ENCODE peak calls at places on chromosomes 11 and 22, in seven cellular contexts. One of them, this sample, is unnamed. For H3K36me3 and H3K4me1, the result is how much of the 10 kb centered on the place peaks cover.

GRCh38 chr11:33325456-33325855 is 68.3 kb downstream of the HIPK3 start:
- DNase-seq in psoas muscle: no peak
- DNase-seq in sigmoid colon: no peak
- DNase-seq in heart left ventricle: no peak
- DNase-seq in prostate gland: no peak
- DNase-seq in upper lobe of right lung: no peak
- DNase-seq in mucosa of descending colon: no peak
- DNase-seq in this sample: no peak

GRCh38 chr22:50686794-50687193 is 14.2 kb downstream of the SHANK3 start:
- DNase-seq in mucosa of descending colon: no peak
- DNase-seq in heart left ventricle: no peak
- DNase-seq in psoas muscle: no peak
- DNase-seq in sigmoid colon: no peak
- DNase-seq in prostate gland: no peak
- DNase-seq in upper lobe of right lung: no peak
- DNase-seq in this sample: no peak

GRCh38 chr11:78140392-78141077 is 1.1 kb upstream of the ALG8 start:
- DNase-seq in heart left ventricle: no peak
- DNase-seq in sigmoid colon: no peak
- DNase-seq in psoas muscle: no peak
- DNase-seq in mucosa of descending colon: no peak
- DNase-seq in prostate gland: no peak
- DNase-seq in upper lobe of right lung: no peak
- DNase-seq in this sample: no peak

GRCh38 chr11:61071880-61072279 is 30.4 kb upstream of the CD5 start:
- DNase-seq in psoas muscle: no peak
- DNase-seq in upper lobe of right lung: no peak
- DNase-seq in sigmoid colon: no peak
- DNase-seq in prostate gland: no peak
- DNase-seq in mucosa of descending colon: no peak
- DNase-seq in heart left ventricle: no peak
- DNase-seq in this sample: no peak

GRCh38 chr11:134654161-134654915 is 242.3 kb upstream of the B3GAT1 start:
- DNase-seq in heart left ventricle: no peak
- DNase-seq in psoas muscle: no peak
- DNase-seq in mucosa of descending colon: no peak
- DNase-seq in upper lobe of right lung: peak
- DNase-seq in sigmoid colon: peak
- DNase-seq in prostate gland: no peak
- DNase-seq in this sample: peak

GRCh38 chr11:117199061-117199915 is at the start of gene TAGLN:
- DNase-seq in prostate gland: peak
- DNase-seq in mucosa of descending colon: peak
- DNase-seq in psoas muscle: peak
- DNase-seq in sigmoid colon: peak
- DNase-seq in heart left ventricle: peak
- DNase-seq in upper lobe of right lung: peak
- DNase-seq in this sample: peak

GRCh38 chr22:25134028-25134427 is 65.6 kb upstream of the CRYBB3 start:
- DNase-seq in upper lobe of right lung: no peak
- DNase-seq in prostate gland: peak
- DNase-seq in psoas muscle: no peak
- DNase-seq in mucosa of descending colon: peak
- DNase-seq in sigmoid colon: peak
- DNase-seq in heart left ventricle: no peak
- DNase-seq in this sample: no peak

GRCh38 chr22:21009638-21010425 is 5.1 kb upstream of the P2RX6 start:
- DNase-seq in psoas muscle: no peak
- DNase-seq in heart left ventricle: no peak
- DNase-seq in mucosa of descending colon: peak
- DNase-seq in upper lobe of right lung: peak
- DNase-seq in prostate gland: peak
- DNase-seq in sigmoid colon: no peak
- DNase-seq in this sample: peak

GRCh38 chr11:33347490-33348125 is 90.4 kb downstream of the HIPK3 start:
- DNase-seq in mucosa of descending colon: no peak
- DNase-seq in psoas muscle: no peak
- DNase-seq in prostate gland: no peak
- DNase-seq in sigmoid colon: no peak
- DNase-seq in heart left ventricle: no peak
- DNase-seq in upper lobe of right lung: no peak
- DNase-seq in this sample: no peak

GRCh38 chr11:127451852-127452251 is 451.3 kb upstream of the KIRREL3 start:
- DNase-seq in upper lobe of right lung: no peak
- DNase-seq in psoas muscle: peak
- DNase-seq in prostate gland: no peak
- DNase-seq in sigmoid colon: peak
- DNase-seq in mucosa of descending colon: no peak
- DNase-seq in heart left ventricle: peak
- DNase-seq in this sample: no peak

GRCh38 chr22:44914026-44914721 is 95.6 kb downstream of the PHF21B start:
- DNase-seq in heart left ventricle: no peak
- DNase-seq in sigmoid colon: peak
- DNase-seq in prostate gland: no peak
- DNase-seq in mucosa of descending colon: no peak
- DNase-seq in psoas muscle: no peak
- DNase-seq in upper lobe of right lung: peak
- DNase-seq in this sample: peak

GRCh38 chr11:47506363-47506762 is 46.6 kb downstream of the CELF1 start:
- DNase-seq in psoas muscle: no peak
- DNase-seq in sigmoid colon: no peak
- DNase-seq in upper lobe of right lung: no peak
- DNase-seq in prostate gland: no peak
- DNase-seq in heart left ventricle: no peak
- DNase-seq in mucosa of descending colon: no peak
- DNase-seq in this sample: no peak
- H3K36me3 ChIP-seq in psoas muscle: under half
- H3K36me3 ChIP-seq in sigmoid colon: under half
- H3K36me3 ChIP-seq in upper lobe of right lung: under half
- H3K36me3 ChIP-seq in prostate gland: under half
- H3K36me3 ChIP-seq in heart left ventricle: under half
- H3K36me3 ChIP-seq in mucosa of descending colon: under half
- H3K36me3 ChIP-seq in this sample: under half

GRCh38 chr11:65890324-65891179 is at the start of gene CCDC85B:
- DNase-seq in mucosa of descending colon: peak
- DNase-seq in heart left ventricle: peak
- DNase-seq in prostate gland: peak
- DNase-seq in psoas muscle: peak
- DNase-seq in sigmoid colon: peak
- DNase-seq in upper lobe of right lung: peak
- DNase-seq in this sample: peak
- H3K4me1 ChIP-seq in mucosa of descending colon: under half
- H3K4me1 ChIP-seq in heart left ventricle: half or more
- H3K4me1 ChIP-seq in prostate gland: under half
- H3K4me1 ChIP-seq in psoas muscle: under half
- H3K4me1 ChIP-seq in sigmoid colon: under half
- H3K4me1 ChIP-seq in upper lobe of right lung: half or more
- H3K4me1 ChIP-seq in this sample: under half

GRCh38 chr11:118646393-118646792 is 33.1 kb downstream of the TREH start:
- DNase-seq in prostate gland: no peak
- DNase-seq in heart left ventricle: no peak
- DNase-seq in sigmoid colon: peak
- DNase-seq in mucosa of descending colon: no peak
- DNase-seq in psoas muscle: no peak
- DNase-seq in upper lobe of right lung: no peak
- DNase-seq in this sample: peak

GRCh38 chr11:118644496-118644895 is 35.0 kb downstream of the TREH start:
- DNase-seq in prostate gland: no peak
- DNase-seq in sigmoid colon: no peak
- DNase-seq in heart left ventricle: no peak
- DNase-seq in upper lobe of right lung: no peak
- DNase-seq in psoas muscle: no peak
- DNase-seq in mucosa of descending colon: no peak
- DNase-seq in this sample: peak

GRCh38 chr11:118643142-118643994 is 36.0 kb downstream of the PHLDB1 start:
- DNase-seq in sigmoid colon: no peak
- DNase-seq in heart left ventricle: no peak
- DNase-seq in prostate gland: no peak
- DNase-seq in upper lobe of right lung: no peak
- DNase-seq in mucosa of descending colon: no peak
- DNase-seq in psoas muscle: peak
- DNase-seq in this sample: peak

GRCh38 chr11:118645066-118645715 is 34.3 kb downstream of the TREH start:
- DNase-seq in prostate gland: no peak
- DNase-seq in sigmoid colon: no peak
- DNase-seq in mucosa of descending colon: no peak
- DNase-seq in upper lobe of right lung: no peak
- DNase-seq in heart left ventricle: no peak
- DNase-seq in psoas muscle: no peak
- DNase-seq in this sample: peak

DNA sequence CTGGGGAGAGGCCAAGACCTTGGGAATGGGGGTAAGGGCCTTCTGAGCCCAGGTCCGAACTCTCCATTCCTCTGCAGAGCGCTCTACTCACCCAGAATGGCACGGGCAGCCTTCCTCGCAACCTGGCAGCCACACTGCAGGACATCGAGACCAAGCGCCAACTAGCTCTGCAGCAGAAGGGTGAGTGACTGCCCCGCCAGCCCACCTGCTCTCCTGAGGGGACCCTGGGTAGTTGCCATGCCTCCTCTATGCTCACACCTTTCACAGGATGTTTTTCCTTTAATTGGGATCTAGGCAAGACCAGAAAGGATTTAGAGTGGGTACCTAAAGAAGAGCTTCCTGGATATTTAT is 35.5 kb downstream of the TREH start:
- DNase-seq in heart left ventricle: no peak
- DNase-seq in mucosa of descending colon: no peak
- DNase-seq in prostate gland: no peak
- DNase-seq in psoas muscle: no peak
- DNase-seq in upper lobe of right lung: no peak
- DNase-seq in sigmoid colon: no peak
- DNase-seq in this sample: peak
- H3K36me3 ChIP-seq in heart left ventricle: half or more
- H3K36me3 ChIP-seq in mucosa of descending colon: under half
- H3K36me3 ChIP-seq in prostate gland: under half
- H3K36me3 ChIP-seq in psoas muscle: half or more
- H3K36me3 ChIP-seq in upper lobe of right lung: half or more
- H3K36me3 ChIP-seq in sigmoid colon: under half
- H3K36me3 ChIP-seq in this sample: under half

GRCh38 chr22:18058770-18059169 is 19.0 kb upstream of the PEX26 start:
- DNase-seq in prostate gland: no peak
- DNase-seq in sigmoid colon: no peak
- DNase-seq in heart left ventricle: no peak
- DNase-seq in mucosa of descending colon: no peak
- DNase-seq in upper lobe of right lung: peak
- DNase-seq in psoas muscle: no peak
- DNase-seq in this sample: no peak

GRCh38 chr22:18059473-18059872 is 18.3 kb upstream of the PEX26 start:
- DNase-seq in sigmoid colon: no peak
- DNase-seq in psoas muscle: no peak
- DNase-seq in upper lobe of right lung: no peak
- DNase-seq in heart left ventricle: no peak
- DNase-seq in prostate gland: no peak
- DNase-seq in mucosa of descending colon: no peak
- DNase-seq in this sample: no peak

GRCh38 chr22:18060646-18061620 is 16.9 kb upstream of the PEX26 start:
- DNase-seq in prostate gland: no peak
- DNase-seq in heart left ventricle: no peak
- DNase-seq in upper lobe of right lung: peak
- DNase-seq in sigmoid colon: no peak
- DNase-seq in psoas muscle: no peak
- DNase-seq in mucosa of descending colon: no peak
- DNase-seq in this sample: peak

GRCh38 chr22:18057568-18058209 is 20.1 kb upstream of the PEX26 start:
- DNase-seq in sigmoid colon: peak
- DNase-seq in psoas muscle: peak
- DNase-seq in heart left ventricle: peak
- DNase-seq in mucosa of descending colon: peak
- DNase-seq in upper lobe of right lung: peak
- DNase-seq in prostate gland: peak
- DNase-seq in this sample: no peak

GRCh38 chr22:18059991-18060390 is 17.8 kb upstream of the PEX26 start:
- DNase-seq in psoas muscle: no peak
- DNase-seq in mucosa of descending colon: no peak
- DNase-seq in sigmoid colon: no peak
- DNase-seq in prostate gland: no peak
- DNase-seq in upper lobe of right lung: no peak
- DNase-seq in heart left ventricle: no peak
- DNase-seq in this sample: no peak
- H3K4me1 ChIP-seq in psoas muscle: under half
- H3K4me1 ChIP-seq in mucosa of descending colon: under half
- H3K4me1 ChIP-seq in sigmoid colon: under half
- H3K4me1 ChIP-seq in prostate gland: under half
- H3K4me1 ChIP-seq in upper lobe of right lung: under half
- H3K4me1 ChIP-seq in heart left ventricle: under half
- H3K4me1 ChIP-seq in this sample: under half

DNA sequence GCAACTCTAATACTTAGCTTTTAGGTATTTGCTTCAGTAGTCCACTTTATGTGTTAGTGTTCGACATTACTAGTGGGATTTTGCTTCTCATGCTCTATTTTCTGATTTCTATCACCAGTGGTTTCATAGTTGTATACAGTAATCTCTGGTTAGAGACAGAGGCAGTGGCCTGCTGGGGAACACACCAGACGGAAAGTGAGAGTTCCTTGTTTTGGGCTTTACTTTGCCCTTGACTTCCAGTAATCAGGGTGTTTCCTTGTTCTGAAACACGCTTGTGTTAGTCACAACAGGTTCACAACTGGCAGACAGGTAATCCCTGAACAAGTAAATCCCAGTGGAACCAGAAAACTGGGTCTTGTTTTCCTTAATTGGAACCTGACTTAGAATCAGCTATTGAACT is 56.0 kb downstream of the PACS1 start:
- DNase-seq in mucosa of descending colon: no peak
- DNase-seq in upper lobe of right lung: no peak
- DNase-seq in psoas muscle: no peak
- DNase-seq in prostate gland: no peak
- DNase-seq in sigmoid colon: no peak
- DNase-seq in heart left ventricle: no peak
- DNase-seq in this sample: no peak
- H3K36me3 ChIP-seq in mucosa of descending colon: under half
- H3K36me3 ChIP-seq in upper lobe of right lung: under half
- H3K36me3 ChIP-seq in psoas muscle: under half
- H3K36me3 ChIP-seq in prostate gland: under half
- H3K36me3 ChIP-seq in sigmoid colon: under half
- H3K36me3 ChIP-seq in heart left ventricle: under half
- H3K36me3 ChIP-seq in this sample: under half

GRCh38 chr11:65375012-65375411 is 7.4 kb downstream of the SLC25A45 start:
- DNase-seq in mucosa of descending colon: peak
- DNase-seq in psoas muscle: no peak
- DNase-seq in prostate gland: no peak
- DNase-seq in heart left ventricle: no peak
- DNase-seq in sigmoid colon: no peak
- DNase-seq in upper lobe of right lung: no peak
- DNase-seq in this sample: no peak
- H3K4me1 ChIP-seq in mucosa of descending colon: under half
- H3K4me1 ChIP-seq in psoas muscle: under half
- H3K4me1 ChIP-seq in prostate gland: under half
- H3K4me1 ChIP-seq in heart left ventricle: under half
- H3K4me1 ChIP-seq in sigmoid colon: under half
- H3K4me1 ChIP-seq in upper lobe of right lung: under half
- H3K4me1 ChIP-seq in this sample: under half

DNA sequence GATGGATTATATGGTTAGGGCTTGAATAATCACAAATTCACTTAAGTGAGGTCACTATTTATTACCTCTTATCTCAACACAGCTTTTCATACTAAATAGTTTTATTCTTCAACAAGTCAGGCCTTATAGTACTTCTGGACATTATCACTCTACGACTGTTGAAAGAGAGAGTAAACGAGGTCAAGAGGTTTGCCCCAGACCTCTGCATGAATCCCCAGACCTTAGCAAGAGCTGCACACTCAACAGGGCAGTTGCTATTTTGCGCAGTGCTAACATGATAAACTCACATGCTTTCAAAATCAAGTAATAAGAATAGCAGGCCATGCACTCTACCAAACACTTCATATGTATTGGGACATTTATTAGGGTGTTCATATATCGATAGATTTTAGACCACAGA is 60.5 kb downstream of the DDI1 start:
- DNase-seq in heart left ventricle: no peak
- DNase-seq in prostate gland: no peak
- DNase-seq in mucosa of descending colon: no peak
- DNase-seq in psoas muscle: no peak
- DNase-seq in sigmoid colon: no peak
- DNase-seq in upper lobe of right lung: no peak
- DNase-seq in this sample: no peak
- H3K36me3 ChIP-seq in heart left ventricle: under half
- H3K36me3 ChIP-seq in prostate gland: under half
- H3K36me3 ChIP-seq in mucosa of descending colon: under half
- H3K36me3 ChIP-seq in psoas muscle: under half
- H3K36me3 ChIP-seq in sigmoid colon: under half
- H3K36me3 ChIP-seq in upper lobe of right lung: under half
- H3K36me3 ChIP-seq in this sample: under half